ENCODE peak calls at places on chromosomes 5 and 9, in nine cellular contexts. R, S, V, L, Z, A, H, O and K are unnamed samples.

GRCh38 chr5:39379683-39380082 is 15.4 kb upstream of the C9 start:
- DNase-seq in R (no peak), S (no peak), V (no peak), L (no peak), Z (no peak), A (no peak), H (no peak), O (no peak), K (no peak)

GRCh38 chr9:126432659-126433058 is 106.0 kb downstream of the MVB12B start:
- DNase-seq in R (no peak), S (no peak), V (no peak), L (no peak), Z (no peak), A (no peak), H (no peak), O (no peak), K (no peak)

GRCh38 chr5:135019314-135019713 is 14.7 kb downstream of the PITX1 start:
- DNase-seq in R (no peak), S (no peak), V (no peak), L (peak), Z (no peak), A (no peak), H (no peak), O (peak), K (no peak)

GRCh38 chr9:126806336-126806735 is 1.5 kb downstream of the ZBTB43 start:
- DNase-seq in R (no peak), S (no peak), V (no peak), L (no peak), Z (no peak), A (no peak), H (no peak), O (no peak), K (no peak)

GRCh38 chr5:126301056-126301455 is 122.2 kb upstream of the GRAMD2B start:
- DNase-seq in R (no peak), S (no peak), V (no peak), L (no peak), Z (no peak), A (no peak), H (no peak), O (no peak), K (no peak)

GRCh38 chr5:152676177-152676576 is 271.1 kb upstream of the NMUR2 start:
- DNase-seq in R (no peak), S (no peak), V (no peak), L (no peak), Z (no peak), A (peak), H (no peak), O (no peak), K (no peak)

GRCh38 chr9:37650299-37650872 is 368 bp upstream of the FRMPD1 start:
- DNase-seq in R (peak), S (no peak), V (no peak), L (peak), Z (no peak), A (no peak), H (no peak), O (no peak), K (no peak)

GRCh38 chr5:32598270-32598937 is 13.0 kb downstream of the SUB1 start:
- DNase-seq in R (no peak), S (no peak), V (no peak), L (no peak), Z (no peak), A (no peak), H (no peak), O (no peak), K (no peak)

GRCh38 chr9:131562032-131562959 is 17.0 kb downstream of the PRRT1B start:
- DNase-seq in R (no peak), S (no peak), V (no peak), L (peak), Z (no peak), A (no peak), H (no peak), O (no peak), K (no peak)

GRCh38 chr5:91928751-91929521 is 545.8 kb upstream of the ARRDC3 start:
- DNase-seq in R (no peak), S (no peak), V (no peak), L (peak), Z (no peak), A (no peak), H (no peak), O (no peak), K (peak)

GRCh38 chr5:11390369-11390768 is 513.9 kb downstream of the CTNND2 start:
- DNase-seq in R (no peak), S (no peak), V (no peak), L (no peak), Z (no peak), A (no peak), H (no peak), O (no peak), K (no peak)

GRCh38 chr9:30711591-30711990 is 1672.9 kb upstream of the ACO1 start:
- DNase-seq in R (no peak), S (no peak), V (no peak), L (no peak), Z (no peak), A (no peak), H (no peak), O (no peak), K (no peak)

GRCh38 chr9:109022909-109023308 is 9.6 kb upstream of the CTNNAL1 start:
- DNase-seq in R (no peak), S (no peak), V (no peak), L (no peak), Z (no peak), A (no peak), H (no peak), O (no peak), K (no peak)

GRCh38 chr5:12125895-12126294 is 221.6 kb upstream of the CTNND2 start:
- DNase-seq in R (no peak), S (no peak), V (no peak), L (no peak), Z (no peak), A (no peak), H (no peak), O (no peak), K (no peak)

GRCh38 chr5:134084166-134084565 is 30.3 kb upstream of the TCF7 start:
- DNase-seq in R (no peak), S (no peak), V (no peak), L (no peak), Z (no peak), A (no peak), H (no peak), O (no peak), K (no peak)

GRCh38 chr5:73856972-73857371 is 231.0 kb downstream of the ARHGEF28 start:
- DNase-seq in R (no peak), S (no peak), V (no peak), L (no peak), Z (no peak), A (no peak), H (no peak), O (no peak), K (no peak)

GRCh38 chr9:5113523-5113922 is 71.9 kb downstream of the INSL6 start:
- DNase-seq in R (no peak), S (no peak), V (peak), L (no peak), Z (no peak), A (no peak), H (no peak), O (no peak), K (peak)

GRCh38 chr5:58094031-58094430 is 365.9 kb downstream of the PLK2 start:
- DNase-seq in R (no peak), S (no peak), V (no peak), L (no peak), Z (no peak), A (no peak), H (no peak), O (peak), K (no peak)

GRCh38 chr9:37371565-37372464 is 50.7 kb upstream of the GRHPR start:
- DNase-seq in R (no peak), S (no peak), V (no peak), L (no peak), Z (no peak), A (no peak), H (no peak), O (no peak), K (no peak)

GRCh38 chr5:111563041-111563822 is 50.9 kb upstream of the STARD4 start:
- DNase-seq in R (no peak), S (no peak), V (no peak), L (no peak), Z (no peak), A (no peak), H (no peak), O (no peak), K (no peak)

GRCh38 chr9:116191757-116192415 is 38.3 kb downstream of the PAPPA start:
- DNase-seq in R (no peak), S (no peak), V (no peak), L (peak), Z (no peak), A (no peak), H (no peak), O (no peak), K (no peak)

GRCh38 chr5:179246227-179246626 is 99.0 kb downstream of the ADAMTS2 start:
- DNase-seq in R (no peak), S (no peak), V (no peak), L (peak), Z (no peak), A (no peak), H (no peak), O (no peak), K (no peak)

GRCh38 chr5:61322738-61323429 is 9.2 kb upstream of the ZSWIM6 start:
- DNase-seq in R (no peak), S (no peak), V (peak), L (peak), Z (peak), A (peak), H (no peak), O (peak), K (no peak)

DNA sequence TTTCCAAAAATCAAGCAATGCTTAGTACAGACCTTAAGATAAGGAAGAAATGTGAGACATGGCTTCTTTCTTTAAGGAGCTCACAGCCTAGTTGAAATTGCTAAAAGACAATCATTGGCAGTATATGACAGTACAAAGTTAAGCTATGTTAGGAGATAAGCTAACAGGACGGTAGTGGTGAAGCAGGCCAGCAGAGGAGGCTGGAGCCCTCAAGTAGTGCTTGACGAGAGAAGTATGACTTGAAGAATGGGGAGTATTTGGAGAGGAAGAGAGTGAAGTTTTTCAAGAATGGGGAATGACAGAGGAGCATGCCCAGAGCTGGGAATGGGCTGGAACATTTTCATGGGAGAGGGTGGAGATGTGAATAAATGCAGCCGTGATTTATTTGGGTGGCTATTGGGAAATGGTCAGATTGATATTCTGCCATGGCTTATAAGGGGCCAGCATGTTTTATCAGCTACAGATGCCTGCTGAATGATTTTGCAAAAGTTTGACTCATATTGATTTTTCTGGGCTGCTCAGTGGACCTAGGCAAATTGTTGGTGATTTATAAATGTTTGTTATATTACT is 43.7 kb downstream of the LURAP1L start:
- DNase-seq in R (no peak), S (no peak), V (no peak), L (peak), Z (peak), A (no peak), H (no peak), O (no peak), K (no peak)
- TF ChIP-seq CTCF in R (no peak), S (no peak), V (no peak), L (no peak), Z (no peak), A (no peak), H (no peak), O (no peak), K (no peak)

DNA sequence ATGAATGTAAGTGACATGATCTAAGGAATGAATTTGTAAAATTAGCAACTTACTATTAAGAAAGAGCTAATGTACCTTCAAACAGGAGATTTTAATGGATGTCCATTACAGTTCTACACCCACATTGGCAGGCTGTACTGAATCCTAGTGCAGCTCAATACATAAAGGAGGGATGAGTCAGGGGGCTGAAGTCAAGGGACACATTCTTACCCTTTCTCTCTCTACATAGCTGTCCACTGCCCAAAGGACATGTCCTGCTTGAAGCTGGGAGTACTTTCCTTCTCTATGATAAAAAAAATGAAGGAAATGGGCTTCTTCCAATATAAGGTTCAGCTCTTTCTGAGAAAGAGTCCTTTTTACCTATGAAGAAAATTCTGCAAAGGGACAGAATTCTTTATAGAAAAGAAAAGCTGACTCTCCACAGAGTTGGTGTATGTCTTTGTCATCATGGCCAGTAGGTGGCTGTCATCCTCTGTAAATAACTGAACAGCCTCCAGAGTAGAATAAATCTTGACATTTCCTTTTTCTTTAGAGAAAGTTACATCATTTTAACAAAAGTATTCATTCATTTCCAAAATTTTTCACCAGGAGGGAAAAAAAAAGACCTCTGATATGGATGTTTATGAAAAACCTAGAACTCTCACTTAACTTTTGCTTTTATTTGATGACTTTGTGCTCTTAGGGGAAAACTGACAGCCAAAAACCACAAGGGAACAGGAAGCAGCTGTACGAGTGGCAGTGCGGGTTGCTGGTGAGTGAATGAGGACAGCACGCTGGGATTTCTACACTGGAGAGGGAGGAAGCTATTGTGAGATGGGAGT is 13.1 kb upstream of the IFNA14 start:
- DNase-seq in R (peak), S (no peak), V (peak), L (peak), Z (no peak), A (peak), H (no peak), O (no peak), K (peak)
- TF ChIP-seq CTCF in R (peak), S (peak), V (peak), L (peak), Z (peak), A (peak), H (peak), O (peak), K (peak)

GRCh38 chr5:65100846-65101678 is 332.3 kb downstream of the CWC27 start:
- DNase-seq in R (peak), S (peak), V (peak), L (peak), Z (peak), A (peak), H (no peak), O (no peak), K (peak)

GRCh38 chr5:65102826-65103673 is 334.3 kb downstream of the CWC27 start:
- DNase-seq in R (no peak), S (no peak), V (peak), L (peak), Z (peak), A (peak), H (no peak), O (no peak), K (peak)

GRCh38 chr5:65101706-65102105 is 333.0 kb downstream of the CWC27 start:
- DNase-seq in R (no peak), S (no peak), V (no peak), L (no peak), Z (no peak), A (no peak), H (no peak), O (no peak), K (no peak)

GRCh38 chr5:65103674-65104035 is 334.9 kb downstream of the CWC27 start:
- DNase-seq in R (no peak), S (no peak), V (peak), L (peak), Z (no peak), A (no peak), H (no peak), O (no peak), K (no peak)

DNA sequence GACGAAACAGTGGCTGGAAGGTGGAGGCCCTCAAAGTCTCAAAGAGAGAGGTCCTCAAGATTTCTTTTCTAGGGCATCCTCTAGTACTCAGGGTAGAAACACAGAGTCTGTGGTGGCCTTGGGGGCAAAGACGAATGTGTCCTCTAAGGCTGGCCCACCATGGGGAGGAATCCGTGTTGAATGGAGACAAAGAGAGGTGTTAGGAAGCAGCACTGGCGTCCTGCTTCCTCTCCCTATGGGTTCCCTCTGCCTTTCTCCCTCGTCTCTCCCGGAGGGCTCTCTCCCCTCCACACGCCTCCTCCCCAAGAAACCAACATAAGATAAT is 333.7 kb downstream of the CWC27 start:
- DNase-seq in R (no peak), S (no peak), V (no peak), L (no peak), Z (no peak), A (no peak), H (no peak), O (no peak), K (peak)
- TF ChIP-seq CTCF in R (no peak), S (no peak), V (no peak), L (no peak), Z (no peak), A (no peak), H (no peak), O (no peak), K (no peak)

GRCh38 chr5:175464414-175465233 is 13.7 kb upstream of the SFXN1 start:
- DNase-seq in R (peak), S (peak), V (peak), L (peak), Z (peak), A (peak), H (no peak), O (no peak), K (peak)
- TF ChIP-seq CTCF in R (peak), S (peak), V (peak), L (peak), Z (peak), A (peak), H (peak), O (peak), K (peak)

GRCh38 chr5:19479562-19479961 is 508.4 kb downstream of the CDH18 start:
- DNase-seq in R (no peak), S (no peak), V (no peak), L (no peak), Z (no peak), A (no peak), H (no peak), O (no peak), K (no peak)
- TF ChIP-seq CTCF in R (no peak), S (no peak), V (no peak), L (no peak), Z (no peak), A (no peak), H (no peak), O (no peak), K (no peak)

GRCh38 chr9:134738869-134739659 is 97.5 kb downstream of the COL5A1 start:
- DNase-seq in R (peak), S (peak), V (peak), L (peak), Z (peak), A (peak), H (no peak), O (no peak), K (peak)
- TF ChIP-seq CTCF in R (peak), S (peak), V (peak), L (peak), Z (peak), A (peak), H (peak), O (peak), K (peak)

DNA sequence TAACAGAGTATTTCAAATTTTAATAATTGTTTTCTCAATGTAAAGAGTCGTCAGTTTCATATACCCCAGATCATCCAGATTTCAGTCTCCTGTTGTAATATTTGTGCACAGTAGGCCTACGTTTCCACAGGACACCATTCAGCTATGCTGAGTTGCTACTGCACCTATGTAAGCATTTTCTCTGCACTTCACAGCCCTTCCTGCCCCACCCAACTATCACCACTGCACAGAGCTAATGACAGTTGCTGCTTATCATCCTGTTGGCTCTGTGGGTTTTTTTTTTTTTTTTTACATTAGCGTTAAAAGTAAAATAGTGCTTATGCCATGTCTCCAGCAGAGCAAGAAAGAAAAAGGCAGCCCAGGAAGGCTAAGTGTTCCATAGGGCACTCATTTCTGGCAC is 5.9 kb upstream of the PRKACG start:
- DNase-seq in R (no peak), S (no peak), V (no peak), L (no peak), Z (no peak), A (no peak), H (no peak), O (no peak), K (no peak)
- TF ChIP-seq CTCF in R (no peak), S (no peak), V (no peak), L (no peak), Z (no peak), A (no peak), H (no peak), O (no peak), K (no peak)